ENCODE peak calls at places on chromosome 13, in six cellular contexts. D is HCEC 1CT, W is GOT3, L is C1 segment of cervical spinal cord, Z is NCI-H2081, A is ovary. G is an unnamed sample.

GRCh38 chr13:33610471-33611015 is 207.4 kb upstream of the RFC3 start:
- DNase-seq in D (no peak), W (peak; percentile 11), L (peak; percentile 84), Z (peak; percentile 82), A (no peak), G (peak; percentile 87)

GRCh38 chr13:113545455-113545930 is 39.1 kb upstream of the TFDP1 start:
- DNase-seq in D (no peak), W (no peak), L (no peak), Z (no peak), A (no peak), G (peak; percentile 16)

GRCh38 chr13:98842074-98842473 is 89.6 kb upstream of the SLC15A1 start:
- DNase-seq in D (no peak), W (no peak), L (no peak), Z (peak; percentile 25), A (no peak), G (peak; percentile 67)

GRCh38 chr13:95403349-95404140 is 102.3 kb upstream of the ABCC4 start:
- DNase-seq in D (no peak), W (no peak), L (no peak), Z (no peak), A (no peak), G (no peak)

GRCh38 chr13:74040200-74040599 is 94.0 kb downstream of the KLF12 start:
- DNase-seq in D (peak; percentile 45), W (no peak), L (no peak), Z (no peak), A (peak; percentile 25), G (no peak)

GRCh38 chr13:110780410-110780809 is 66.9 kb downstream of the ING1 start:
- DNase-seq in D (no peak), W (no peak), L (no peak), Z (no peak), A (no peak), G (no peak)

GRCh38 chr13:35552172-35552844 is 75.8 kb upstream of the MAB21L1 start:
- DNase-seq in D (no peak), W (no peak), L (no peak), Z (no peak), A (no peak), G (no peak)

GRCh38 chr13:32178763-32179162 is 136.4 kb downstream of the ZAR1L start:
- DNase-seq in D (no peak), W (no peak), L (no peak), Z (no peak), A (no peak), G (no peak)

GRCh38 chr13:81551036-81551435 is 1210.1 kb upstream of the SPRY2 start:
- DNase-seq in D (no peak), W (no peak), L (no peak), Z (no peak), A (no peak), G (no peak)

GRCh38 chr13:45055198-45055901 is 65.0 kb upstream of the GTF2F2 start:
- DNase-seq in D (peak; percentile 92), W (no peak), L (no peak), Z (no peak), A (peak; percentile 35), G (no peak)